ENCODE peak calls at places on chromosomes 5 and 9, in nine cellular contexts. W, K, B, E, V, Q, S, H and J are unnamed samples. For H3K9me3, the result is how much of the 10 kb centered on the place peaks cover.

GRCh38 chr9:126483468-126484056 is 130.2 kb upstream of the LMX1B start:
- DNase-seq in E (no peak), S (no peak), B (no peak), H (no peak), W (no peak), V (no peak), Q (no peak), K (no peak), J (no peak)

GRCh38 chr5:33890633-33891032 is 1.2 kb downstream of the ADAMTS12 start:
- DNase-seq in E (peak), H (no peak), S (no peak), Q (no peak), W (no peak), B (no peak), V (peak), K (no peak), J (no peak)

GRCh38 chr5:106380736-106381135 is 1290.0 kb downstream of the EFNA5 start:
- DNase-seq in S (no peak), V (peak), K (no peak), W (no peak), E (peak), Q (no peak), H (no peak), B (no peak), J (no peak)

GRCh38 chr9:19146441-19146840 is 19.1 kb upstream of the PLIN2 start:
- DNase-seq in Q (no peak), B (no peak), V (no peak), S (no peak), E (no peak), K (no peak), W (no peak), H (no peak), J (no peak)

GRCh38 chr5:143401846-143402463 is 1.5 kb downstream of the NR3C1 start:
- DNase-seq in S (no peak), Q (no peak), H (no peak), E (peak), V (no peak), W (no peak), K (no peak), B (no peak), J (no peak)

GRCh38 chr5:72394688-72395087 is 74.5 kb downstream of the PTCD2 start:
- DNase-seq in B (peak), Q (no peak), E (no peak), K (no peak), S (no peak), W (no peak), H (peak), V (no peak), J (no peak)

GRCh38 chr9:92253656-92254055 is 39.8 kb downstream of the IARS1 start:
- DNase-seq in K (no peak), W (no peak), S (no peak), V (no peak), B (no peak), H (no peak), E (no peak), Q (no peak), J (no peak)

GRCh38 chr5:170355601-170356098 is 33.5 kb downstream of the KCNMB1 start:
- DNase-seq in W (no peak), S (peak), Q (no peak), B (no peak), V (no peak), H (no peak), K (peak), E (no peak), J (peak)

GRCh38 chr5:104763163-104763562 is 1200.6 kb upstream of the NUDT12 start:
- DNase-seq in H (no peak), W (no peak), K (no peak), V (no peak), E (no peak), S (no peak), B (peak), Q (no peak), J (no peak)

GRCh38 chr5:43305948-43306563 is 7.2 kb downstream of the HMGCS1 start:
- DNase-seq in H (peak), S (no peak), B (peak), V (peak), Q (peak), W (no peak), E (peak), K (no peak), J (no peak)

GRCh38 chr5:127863161-127863560 is 160.0 kb downstream of the CCDC192 start:
- DNase-seq in Q (no peak), E (peak), B (no peak), W (no peak), S (no peak), H (no peak), V (no peak), K (no peak), J (no peak)

GRCh38 chr5:177339107-177339638 is 12.3 kb downstream of the LMAN2 start:
- DNase-seq in W (no peak), K (no peak), V (no peak), Q (no peak), H (no peak), B (no peak), E (no peak), S (no peak), J (no peak)

GRCh38 chr9:68728731-68729130 is 23.7 kb downstream of the PIP5K1B start:
- DNase-seq in V (no peak), Q (no peak), B (no peak), H (no peak), E (no peak), S (no peak), W (no peak), K (no peak), J (no peak)

GRCh38 chr5:11273180-11273882 is 512.3 kb upstream of the DAP start:
- DNase-seq in Q (no peak), E (no peak), K (no peak), W (no peak), V (peak), B (no peak), H (no peak), S (no peak), J (no peak)

GRCh38 chr5:54743997-54744788 is 226.6 kb downstream of the SNX18 start:
- DNase-seq in V (peak), E (peak), B (peak), H (no peak), Q (no peak), K (no peak), S (no peak), W (no peak), J (no peak)

GRCh38 chr5:81361600-81361999 is 32.3 kb downstream of the ACOT12 start:
- DNase-seq in Q (no peak), V (no peak), E (no peak), B (no peak), S (no peak), W (no peak), H (no peak), K (no peak), J (no peak)

GRCh38 chr5:27598576-27598975 is 560.2 kb upstream of the CDH9 start:
- DNase-seq in W (no peak), S (no peak), V (peak), B (no peak), H (no peak), Q (no peak), E (no peak), K (no peak), J (no peak)

GRCh38 chr9:135090547-135090946 is 3.1 kb downstream of the OLFM1 start:
- DNase-seq in K (no peak), E (no peak), Q (no peak), V (no peak), B (peak), S (no peak), W (no peak), H (no peak), J (no peak)

GRCh38 chr5:33824516-33825195 is 67.1 kb downstream of the ADAMTS12 start:
- DNase-seq in S (no peak), W (no peak), B (no peak), Q (no peak), K (no peak), E (peak), V (peak), H (no peak), J (no peak)

GRCh38 chr5:137201876-137202275 is 297.2 kb downstream of the SPOCK1 start:
- DNase-seq in W (peak), B (peak), S (no peak), K (no peak), V (peak), H (no peak), Q (no peak), E (peak), J (no peak)

GRCh38 chr9:109108318-109108717 is 11.4 kb downstream of the TMEM245 start:
- DNase-seq in K (no peak), Q (no peak), W (no peak), H (no peak), B (no peak), S (no peak), V (peak), E (peak), J (no peak)

GRCh38 chr5:124210106-124210918 is 536.1 kb downstream of the ZNF608 start:
- DNase-seq in Q (no peak), E (no peak), W (no peak), B (no peak), H (no peak), S (no peak), K (no peak), V (no peak), J (no peak)

GRCh38 chr5:177508217-177508611 is 1.4 kb downstream of the DOK3 start:
- DNase-seq in S (no peak), H (no peak), E (no peak), V (no peak), B (no peak), K (no peak), W (no peak), Q (no peak), J (no peak)

GRCh38 chr9:134057311-134057665 is 10.5 kb downstream of the BRD3 start:
- DNase-seq in Q (no peak), E (no peak), V (no peak), K (no peak), B (no peak), W (no peak), H (no peak), S (no peak), J (no peak)

GRCh38 chr5:109196486-109196885 is 213.3 kb downstream of the PJA2 start:
- DNase-seq in H (no peak), E (no peak), B (no peak), S (no peak), W (no peak), V (no peak), K (no peak), Q (no peak), J (no peak)

GRCh38 chr9:25716220-25716872 is 38.1 kb upstream of the TUSC1 start:
- DNase-seq in E (peak), V (peak), Q (no peak), H (peak), W (no peak), B (no peak), K (no peak), S (no peak), J (no peak)
- TF ChIP-seq CTCF in E (peak), V (peak), Q (no peak), H (no peak), W (no peak), B (no peak), K (no peak), S (peak), J (peak)

DNA sequence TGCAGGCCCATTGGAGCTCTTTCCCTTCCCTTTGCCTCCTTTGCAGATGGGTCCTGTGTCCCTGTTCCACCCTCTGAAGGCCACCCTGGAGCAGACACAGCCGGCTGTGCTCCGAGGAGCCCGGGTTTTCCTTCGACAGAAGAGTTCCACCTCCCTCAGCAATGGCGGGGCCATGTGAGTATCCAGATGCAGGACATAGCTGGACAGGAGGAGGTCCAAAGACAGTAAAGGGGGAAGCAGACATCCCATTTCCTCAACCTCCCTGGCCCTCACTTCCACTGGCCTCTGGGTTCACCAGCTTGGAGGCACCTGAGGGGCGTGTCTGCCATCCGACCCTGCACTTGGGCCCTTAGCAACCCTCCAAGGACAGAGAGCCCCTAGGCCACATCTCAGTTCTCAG is 237.9 kb downstream of the CACNA1B start:
- DNase-seq in H (no peak), E (no peak), W (no peak), V (no peak), S (no peak), K (no peak), B (no peak), Q (no peak), J (no peak)
- H3K9me3 ChIP-seq in H (under half), E (half or more), W (under half), V (under half), S (under half), K (under half), B (under half), Q (under half), J (under half)

DNA sequence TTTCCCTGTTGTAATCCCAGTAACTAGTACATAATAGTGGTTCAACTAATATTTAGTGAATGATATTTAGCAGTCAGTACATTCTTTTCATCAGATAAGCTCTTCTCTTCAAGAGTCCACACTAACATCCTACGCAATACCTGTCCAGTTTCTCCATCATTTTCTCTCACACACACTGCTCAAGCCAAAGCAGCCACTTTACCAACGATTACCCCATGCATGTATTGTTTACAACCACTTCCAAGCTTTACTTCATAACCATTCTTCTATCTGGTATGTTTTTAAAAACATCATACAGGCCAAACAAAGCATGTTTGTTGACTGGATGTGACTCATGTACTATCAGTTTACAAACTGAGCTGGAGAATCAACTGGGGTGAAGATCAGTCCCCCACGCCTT is 7.3 kb downstream of the UBTD2 start:
- DNase-seq in B (no peak), K (no peak), S (no peak), V (no peak), H (no peak), Q (no peak), E (peak), W (no peak), J (no peak)
- H3K4me3 ChIP-seq in B (no peak), K (no peak), S (no peak), V (no peak), H (no peak), Q (no peak), E (no peak), W (no peak), J (no peak)

GRCh38 chr5:86500947-86501346 is 116.8 kb upstream of the COX7C start:
- DNase-seq in W (no peak), S (no peak), Q (peak), B (peak), H (no peak), E (no peak), V (no peak), K (no peak), J (no peak)
- TF ChIP-seq CTCF in W (no peak), S (peak), Q (peak), B (peak), H (no peak), E (no peak), V (no peak), K (no peak), J (no peak)

DNA sequence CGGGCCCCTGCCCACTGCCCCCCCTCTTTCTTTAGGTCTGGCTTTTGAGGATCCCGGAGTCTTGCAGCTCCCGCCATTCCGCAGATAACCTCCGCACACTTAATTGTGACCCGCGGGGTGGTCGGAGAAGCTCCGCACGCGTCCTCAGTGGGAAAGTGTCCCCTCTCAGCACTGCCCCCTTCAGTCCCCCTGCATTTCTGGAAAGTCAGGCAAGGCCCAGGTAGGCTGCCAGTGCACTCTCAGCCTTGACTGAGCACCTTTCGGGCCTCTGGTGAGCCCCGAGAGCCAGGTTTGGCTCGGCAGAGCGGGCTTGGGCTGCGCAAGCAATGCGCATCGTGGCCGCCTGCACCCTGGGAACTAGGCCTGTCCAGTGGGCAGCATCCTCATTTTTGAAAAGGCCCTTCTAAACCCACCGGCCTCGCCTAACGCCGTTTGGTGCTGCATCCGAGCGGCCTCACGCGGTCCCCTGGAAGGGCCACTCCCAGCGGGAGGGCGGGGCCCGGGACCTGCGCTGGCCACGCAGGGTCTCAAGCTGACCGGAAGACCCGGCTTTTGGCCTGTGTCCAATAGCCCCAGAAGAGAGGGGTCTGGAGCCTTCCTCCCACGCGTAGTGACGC is 6.7 kb upstream of the DMRT3 start:
- DNase-seq in B (no peak), V (no peak), W (no peak), Q (no peak), H (peak), E (no peak), K (no peak), S (no peak), J (no peak)
- H3K9me3 ChIP-seq in B (under half), V (under half), W (under half), Q (under half), H (under half), E (under half), K (under half), S (under half), J (under half)

GRCh38 chr5:57841671-57842375 is 359.2 kb upstream of the ACTBL2 start:
- DNase-seq in W (no peak), K (no peak), Q (peak), E (peak), S (no peak), H (no peak), B (peak), V (peak), J (no peak)
- H3K4me3 ChIP-seq in W (no peak), K (no peak), Q (no peak), E (no peak), S (no peak), H (no peak), B (no peak), V (no peak), J (no peak)

DNA sequence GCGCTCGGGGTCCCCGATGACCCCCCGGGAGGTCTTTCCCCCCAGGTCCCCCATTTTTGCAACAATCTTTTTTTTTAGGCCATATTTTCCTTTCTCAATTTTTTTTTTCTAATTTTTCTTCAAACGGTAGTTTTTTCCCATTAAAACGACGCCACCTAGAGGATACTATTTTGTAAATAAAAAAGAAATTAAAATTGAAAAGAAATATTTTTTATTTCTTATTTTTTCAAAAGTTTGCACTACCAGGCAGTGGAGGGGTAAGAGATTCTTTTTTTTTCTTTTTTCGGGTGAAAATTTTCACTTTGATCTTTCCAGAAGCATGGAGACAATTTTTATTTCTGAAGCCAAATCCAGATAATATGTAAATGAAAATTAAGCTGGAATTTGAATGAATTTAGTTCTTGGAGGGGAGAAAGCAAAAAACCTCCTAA is 712 bp downstream of the ZNF618 start:
- DNase-seq in H (no peak), K (no peak), V (no peak), S (no peak), E (peak), B (peak), W (no peak), Q (no peak), J (no peak)
- TF ChIP-seq CTCF in H (no peak), K (no peak), V (peak), S (peak), E (peak), B (peak), W (peak), Q (peak), J (no peak)